ENCODE peak calls at places on chromosomes 4 and X, in four cellular contexts. I, R, B and M are unnamed samples.

GRCh38 chrX:124392794-124393193 is 46.4 kb downstream of the SH2D1A start:
- DNase-seq in I (no peak), R (no peak), B (no peak), M (no peak)

GRCh38 chr4:87007345-87008181 is 72.8 kb downstream of the AFF1 start:
- DNase-seq in I (no peak), R (peak), B (peak), M (no peak)

GRCh38 chr4:116866116-116866515 is 219.3 kb downstream of the TRAM1L1 start:
- DNase-seq in I (no peak), R (no peak), B (peak), M (no peak)

GRCh38 chr4:112423591-112423990 is 92.4 kb downstream of the NEUROG2 start:
- DNase-seq in I (no peak), R (no peak), B (no peak), M (no peak)

GRCh38 chr4:108058685-108059440 is 69.2 kb downstream of the HADH start:
- DNase-seq in I (peak), R (no peak), B (peak), M (no peak)

GRCh38 chr4:78242071-78242470 is 184.9 kb downstream of the FRAS1 start:
- DNase-seq in I (no peak), R (no peak), B (no peak), M (no peak)

GRCh38 chr4:47809654-47810203 is 28.1 kb downstream of the CORIN start:
- DNase-seq in I (no peak), R (no peak), B (no peak), M (no peak)

GRCh38 chrX:70979136-70979762 is 48.4 kb upstream of the SLC7A3 start:
- DNase-seq in I (no peak), R (peak), B (peak), M (no peak)

GRCh38 chr4:60562353-60562752 is 637.8 kb upstream of the ADGRL3 start:
- DNase-seq in I (no peak), R (no peak), B (no peak), M (no peak)

GRCh38 chrX:129523076-129524055 is at the start of gene SMARCA1:
- DNase-seq in I (peak), R (peak), B (peak), M (no peak)

GRCh38 chr4:61320154-61320553 is 120.0 kb downstream of the ADGRL3 start:
- DNase-seq in I (no peak), R (no peak), B (no peak), M (no peak)